ENCODE peak calls at places on chromosome 14, in nine cellular contexts. One of them, this sample, is unnamed.

GRCh38 chr14:95505030-95505589 is 11.3 kb downstream of the SYNE3 start:
- DNase-seq in choroid plexus epithelial cell: no peak
- DNase-seq in lower leg skin: no peak
- DNase-seq in ascending aorta: no peak
- DNase-seq in NCI-H1436: no peak
- DNase-seq in T-helper 1 cell: no peak
- DNase-seq in DMS79 treated with DMSO at 0.1 percent for 48 hours: no peak
- DNase-seq in pons: no peak
- DNase-seq in effector memory CD4-positive, alpha-beta T cell: no peak
- DNase-seq in this sample: no peak

GRCh38 chr14:20855652-20856291 is 35.4 kb upstream of the RNASE3 start:
- DNase-seq in choroid plexus epithelial cell: peak
- DNase-seq in lower leg skin: peak
- DNase-seq in ascending aorta: peak
- DNase-seq in NCI-H1436: no peak
- DNase-seq in T-helper 1 cell: peak
- DNase-seq in DMS79 treated with DMSO at 0.1 percent for 48 hours: no peak
- DNase-seq in pons: peak
- DNase-seq in effector memory CD4-positive, alpha-beta T cell: peak
- DNase-seq in this sample: peak

GRCh38 chr14:54782803-54783659 is 119.6 kb downstream of the GCH1 start:
- DNase-seq in choroid plexus epithelial cell: peak
- DNase-seq in lower leg skin: no peak
- DNase-seq in ascending aorta: peak
- DNase-seq in NCI-H1436: no peak
- DNase-seq in T-helper 1 cell: no peak
- DNase-seq in DMS79 treated with DMSO at 0.1 percent for 48 hours: no peak
- DNase-seq in pons: peak
- DNase-seq in effector memory CD4-positive, alpha-beta T cell: no peak
- DNase-seq in this sample: peak

GRCh38 chr14:97655169-97655948 is 858.2 kb downstream of the VRK1 start:
- DNase-seq in choroid plexus epithelial cell: no peak
- DNase-seq in lower leg skin: peak
- DNase-seq in ascending aorta: no peak
- DNase-seq in NCI-H1436: no peak
- DNase-seq in T-helper 1 cell: no peak
- DNase-seq in DMS79 treated with DMSO at 0.1 percent for 48 hours: no peak
- DNase-seq in pons: no peak
- DNase-seq in effector memory CD4-positive, alpha-beta T cell: no peak
- DNase-seq in this sample: no peak

GRCh38 chr14:36661506-36662257 is at the start of gene PAX9:
- DNase-seq in choroid plexus epithelial cell: peak
- DNase-seq in lower leg skin: peak
- DNase-seq in ascending aorta: no peak
- DNase-seq in NCI-H1436: peak
- DNase-seq in T-helper 1 cell: no peak
- DNase-seq in DMS79 treated with DMSO at 0.1 percent for 48 hours: peak
- DNase-seq in pons: no peak
- DNase-seq in effector memory CD4-positive, alpha-beta T cell: no peak
- DNase-seq in this sample: no peak

GRCh38 chr14:85387181-85387580 is 142.8 kb upstream of the FLRT2 start:
- DNase-seq in choroid plexus epithelial cell: peak
- DNase-seq in lower leg skin: no peak
- DNase-seq in ascending aorta: no peak
- DNase-seq in NCI-H1436: no peak
- DNase-seq in T-helper 1 cell: no peak
- DNase-seq in DMS79 treated with DMSO at 0.1 percent for 48 hours: no peak
- DNase-seq in pons: no peak
- DNase-seq in effector memory CD4-positive, alpha-beta T cell: no peak
- DNase-seq in this sample: no peak

GRCh38 chr14:105439710-105440553 is 20.3 kb downstream of the MTA1 start:
- DNase-seq in choroid plexus epithelial cell: no peak
- DNase-seq in lower leg skin: no peak
- DNase-seq in ascending aorta: no peak
- DNase-seq in NCI-H1436: no peak
- DNase-seq in T-helper 1 cell: no peak
- DNase-seq in DMS79 treated with DMSO at 0.1 percent for 48 hours: no peak
- DNase-seq in pons: no peak
- DNase-seq in effector memory CD4-positive, alpha-beta T cell: no peak
- DNase-seq in this sample: no peak

GRCh38 chr14:74084277-74085046 is at the start of the genes ALDH6A1 and LIN52:
- DNase-seq in choroid plexus epithelial cell: peak
- DNase-seq in lower leg skin: peak
- DNase-seq in ascending aorta: peak
- DNase-seq in NCI-H1436: peak
- DNase-seq in T-helper 1 cell: peak
- DNase-seq in DMS79 treated with DMSO at 0.1 percent for 48 hours: peak
- DNase-seq in pons: peak
- DNase-seq in effector memory CD4-positive, alpha-beta T cell: peak
- DNase-seq in this sample: peak

GRCh38 chr14:22266141-22266442 is 322.9 kb downstream of the DAD1 start:
- DNase-seq in choroid plexus epithelial cell: peak
- DNase-seq in lower leg skin: no peak
- DNase-seq in ascending aorta: no peak
- DNase-seq in NCI-H1436: no peak
- DNase-seq in T-helper 1 cell: no peak
- DNase-seq in DMS79 treated with DMSO at 0.1 percent for 48 hours: no peak
- DNase-seq in pons: no peak
- DNase-seq in effector memory CD4-positive, alpha-beta T cell: no peak
- DNase-seq in this sample: no peak

GRCh38 chr14:39683711-39684110 is 251.5 kb upstream of the FBXO33 start:
- DNase-seq in choroid plexus epithelial cell: peak
- DNase-seq in lower leg skin: no peak
- DNase-seq in ascending aorta: no peak
- DNase-seq in NCI-H1436: no peak
- DNase-seq in T-helper 1 cell: no peak
- DNase-seq in DMS79 treated with DMSO at 0.1 percent for 48 hours: no peak
- DNase-seq in pons: no peak
- DNase-seq in effector memory CD4-positive, alpha-beta T cell: no peak
- DNase-seq in this sample: no peak

GRCh38 chr14:74290415-74290814 is 12.3 kb downstream of the ABCD4 start:
- DNase-seq in choroid plexus epithelial cell: peak
- DNase-seq in lower leg skin: no peak
- DNase-seq in ascending aorta: no peak
- DNase-seq in NCI-H1436: no peak
- DNase-seq in T-helper 1 cell: no peak
- DNase-seq in DMS79 treated with DMSO at 0.1 percent for 48 hours: no peak
- DNase-seq in pons: no peak
- DNase-seq in effector memory CD4-positive, alpha-beta T cell: no peak
- DNase-seq in this sample: peak

GRCh38 chr14:97697772-97698171 is 900.6 kb downstream of the VRK1 start:
- DNase-seq in choroid plexus epithelial cell: no peak
- DNase-seq in lower leg skin: no peak
- DNase-seq in ascending aorta: no peak
- DNase-seq in NCI-H1436: no peak
- DNase-seq in T-helper 1 cell: no peak
- DNase-seq in DMS79 treated with DMSO at 0.1 percent for 48 hours: no peak
- DNase-seq in pons: no peak
- DNase-seq in effector memory CD4-positive, alpha-beta T cell: no peak
- DNase-seq in this sample: no peak

GRCh38 chr14:27553820-27554219 is 956.0 kb upstream of the NOVA1 start:
- DNase-seq in choroid plexus epithelial cell: no peak
- DNase-seq in lower leg skin: no peak
- DNase-seq in ascending aorta: no peak
- DNase-seq in NCI-H1436: no peak
- DNase-seq in T-helper 1 cell: no peak
- DNase-seq in DMS79 treated with DMSO at 0.1 percent for 48 hours: no peak
- DNase-seq in pons: peak
- DNase-seq in effector memory CD4-positive, alpha-beta T cell: no peak
- DNase-seq in this sample: no peak

GRCh38 chr14:65303185-65303901 is 109.2 kb upstream of the FUT8 start:
- DNase-seq in choroid plexus epithelial cell: no peak
- DNase-seq in lower leg skin: no peak
- DNase-seq in ascending aorta: no peak
- DNase-seq in NCI-H1436: no peak
- DNase-seq in T-helper 1 cell: no peak
- DNase-seq in DMS79 treated with DMSO at 0.1 percent for 48 hours: no peak
- DNase-seq in pons: no peak
- DNase-seq in effector memory CD4-positive, alpha-beta T cell: no peak
- DNase-seq in this sample: no peak

GRCh38 chr14:56810341-56810740 is at the start of gene OTX2:
- DNase-seq in choroid plexus epithelial cell: peak
- DNase-seq in lower leg skin: no peak
- DNase-seq in ascending aorta: no peak
- DNase-seq in NCI-H1436: no peak
- DNase-seq in T-helper 1 cell: no peak
- DNase-seq in DMS79 treated with DMSO at 0.1 percent for 48 hours: no peak
- DNase-seq in pons: no peak
- DNase-seq in effector memory CD4-positive, alpha-beta T cell: no peak
- DNase-seq in this sample: no peak

GRCh38 chr14:99333841-99334240 is 61.8 kb upstream of the BCL11B start:
- DNase-seq in choroid plexus epithelial cell: no peak
- DNase-seq in lower leg skin: no peak
- DNase-seq in ascending aorta: no peak
- DNase-seq in NCI-H1436: no peak
- DNase-seq in T-helper 1 cell: no peak
- DNase-seq in DMS79 treated with DMSO at 0.1 percent for 48 hours: peak
- DNase-seq in pons: no peak
- DNase-seq in effector memory CD4-positive, alpha-beta T cell: no peak
- DNase-seq in this sample: no peak

GRCh38 chr14:70789361-70789760 is 20.0 kb downstream of the MAP3K9 start:
- DNase-seq in choroid plexus epithelial cell: peak
- DNase-seq in lower leg skin: no peak
- DNase-seq in ascending aorta: no peak
- DNase-seq in NCI-H1436: no peak
- DNase-seq in T-helper 1 cell: no peak
- DNase-seq in DMS79 treated with DMSO at 0.1 percent for 48 hours: peak
- DNase-seq in pons: no peak
- DNase-seq in effector memory CD4-positive, alpha-beta T cell: no peak
- DNase-seq in this sample: peak

GRCh38 chr14:73775339-73776193 is 61.4 kb upstream of the PNMA1 start:
- DNase-seq in choroid plexus epithelial cell: no peak
- DNase-seq in lower leg skin: no peak
- DNase-seq in ascending aorta: no peak
- DNase-seq in NCI-H1436: no peak
- DNase-seq in T-helper 1 cell: no peak
- DNase-seq in DMS79 treated with DMSO at 0.1 percent for 48 hours: no peak
- DNase-seq in pons: no peak
- DNase-seq in effector memory CD4-positive, alpha-beta T cell: no peak
- DNase-seq in this sample: no peak

GRCh38 chr14:28709571-28710305 is 56.8 kb upstream of the FOXG1 start:
- DNase-seq in choroid plexus epithelial cell: no peak
- DNase-seq in lower leg skin: no peak
- DNase-seq in ascending aorta: no peak
- DNase-seq in NCI-H1436: no peak
- DNase-seq in T-helper 1 cell: no peak
- DNase-seq in DMS79 treated with DMSO at 0.1 percent for 48 hours: no peak
- DNase-seq in pons: no peak
- DNase-seq in effector memory CD4-positive, alpha-beta T cell: no peak
- DNase-seq in this sample: no peak

GRCh38 chr14:76782885-76783566 is 21.8 kb downstream of the VASH1 start:
- DNase-seq in choroid plexus epithelial cell: peak
- DNase-seq in lower leg skin: no peak
- DNase-seq in ascending aorta: no peak
- DNase-seq in NCI-H1436: no peak
- DNase-seq in T-helper 1 cell: no peak
- DNase-seq in DMS79 treated with DMSO at 0.1 percent for 48 hours: no peak
- DNase-seq in pons: no peak
- DNase-seq in effector memory CD4-positive, alpha-beta T cell: no peak
- DNase-seq in this sample: no peak

GRCh38 chr14:45891417-45892080 is 638.5 kb upstream of the MIS18BP1 start:
- DNase-seq in choroid plexus epithelial cell: no peak
- DNase-seq in lower leg skin: no peak
- DNase-seq in ascending aorta: no peak
- DNase-seq in NCI-H1436: peak
- DNase-seq in T-helper 1 cell: no peak
- DNase-seq in DMS79 treated with DMSO at 0.1 percent for 48 hours: peak
- DNase-seq in pons: no peak
- DNase-seq in effector memory CD4-positive, alpha-beta T cell: no peak
- DNase-seq in this sample: no peak

GRCh38 chr14:59845245-59845644 is 25.3 kb downstream of the RTN1 start:
- DNase-seq in choroid plexus epithelial cell: no peak
- DNase-seq in lower leg skin: no peak
- DNase-seq in ascending aorta: no peak
- DNase-seq in NCI-H1436: no peak
- DNase-seq in T-helper 1 cell: no peak
- DNase-seq in DMS79 treated with DMSO at 0.1 percent for 48 hours: no peak
- DNase-seq in pons: no peak
- DNase-seq in effector memory CD4-positive, alpha-beta T cell: no peak
- DNase-seq in this sample: no peak

This sample was measured in fibroblast of villous mesenchyme.